ENCODE peak calls at places on chromosomes 2 and 18, in six cellular contexts. O is heart left ventricle; R is nephron progenitor cell; G is Calu3; F is AG10803; L is stimulated activated CD4-positive, alpha-beta T cell treated with anti-CD3 and anti-CD28 coated beads, Interleukin-12 subunit alpha, Interleukin-12 subunit beta, amount 100 ng/mL, for 4 hours. I is an unnamed sample.

GRCh38 chr2:140696449-140696848 is 1434.4 kb downstream of the LRP1B start:
- DNase-seq in F (no peak), G (no peak), R (no peak), O (no peak), L (no peak), I (peak)

GRCh38 chr2:138029238-138029637 is 65.0 kb downstream of the HNMT start:
- DNase-seq in R (no peak), F (peak), G (no peak), O (peak), L (no peak), I (no peak)

GRCh38 chr2:18178736-18179349 is 300.4 kb downstream of the KCNS3 start:
- DNase-seq in G (peak), R (peak), O (no peak), F (peak), L (peak), I (peak)

GRCh38 chr2:11004206-11004605 is 92.5 kb downstream of the KCNF1 start:
- DNase-seq in R (no peak), L (no peak), O (no peak), F (no peak), G (no peak), I (no peak)

GRCh38 chr2:28507806-28508764 is 12.2 kb downstream of the PLB1 start:
- DNase-seq in F (no peak), R (no peak), L (no peak), G (peak), O (no peak), I (no peak)

GRCh38 chr2:130389783-130390182 is 33.9 kb downstream of the PTPN18 start:
- DNase-seq in O (no peak), L (no peak), G (no peak), F (no peak), R (no peak), I (no peak)

GRCh38 chr2:127024769-127025356 is 82.1 kb downstream of the BIN1 start:
- DNase-seq in R (peak), G (no peak), L (no peak), O (no peak), F (no peak), I (peak)

GRCh38 chr18:4125246-4125938 is 329.7 kb downstream of the DLGAP1 start:
- DNase-seq in L (no peak), F (peak), G (no peak), O (peak), R (no peak), I (no peak)

GRCh38 chr2:173397539-173397938 is 42.9 kb downstream of the CDCA7 start:
- DNase-seq in L (no peak), F (no peak), G (no peak), R (no peak), O (no peak), I (peak)

GRCh38 chr2:100653449-100654045 is 90.8 kb downstream of the PDCL3 start:
- DNase-seq in F (no peak), L (no peak), R (no peak), O (no peak), G (no peak), I (no peak)

GRCh38 chr2:238187618-238188548 is 15.6 kb downstream of the ILKAP start:
- DNase-seq in G (no peak), F (no peak), L (no peak), R (no peak), O (no peak), I (no peak)

GRCh38 chr2:120959426-120959825 is 223.8 kb downstream of the GLI2 start:
- DNase-seq in O (peak), R (no peak), F (no peak), G (no peak), L (no peak), I (peak)

GRCh38 chr2:171939754-171940093 is 17.5 kb downstream of the HAT1 start:
- DNase-seq in F (no peak), O (no peak), G (no peak), R (no peak), L (no peak), I (no peak)

GRCh38 chr2:196239622-196240587 is 68.5 kb upstream of the STK17B start:
- DNase-seq in R (no peak), G (peak), L (peak), F (peak), O (peak), I (no peak)

GRCh38 chr2:184555352-184555751 is 43.0 kb upstream of the ZNF804A start:
- DNase-seq in F (no peak), R (no peak), G (no peak), L (no peak), O (no peak), I (no peak)

GRCh38 chr2:189024861-189025618 is 50.9 kb downstream of the COL3A1 start:
- DNase-seq in R (no peak), O (no peak), F (peak), G (no peak), L (no peak), I (no peak)

I was measured in COR-L47.